ENCODE peak calls at places on chromosome 7, in five cellular contexts. X is upper lobe of right lung; B is nucleus accumbens; E is left ventricle myocardium inferior; F is stimulated activated CD4-positive, alpha-beta T cell treated with anti-CD3 and anti-CD28 coated beads, Interleukin-15, amount 100 ng/mL, for 1 hour. N is an unnamed sample.

GRCh38 chr7:36906448-36906847 is 182.2 kb upstream of the AOAH start:
- DNase-seq in E (no peak), F (no peak), B (no peak), X (no peak), N (no peak)

GRCh38 chr7:157445956-157446295 is 109.1 kb downstream of the DNAJB6 start:
- DNase-seq in F (no peak), B (no peak), X (no peak), E (no peak), N (no peak)

GRCh38 chr7:10718768-10719167 is 254.9 kb upstream of the PHF14 start:
- DNase-seq in E (no peak), F (no peak), X (no peak), B (no peak), N (no peak)

GRCh38 chr7:81267508-81267907 is 348.7 kb upstream of the SEMA3C start:
- DNase-seq in B (no peak), X (no peak), F (no peak), E (no peak), N (no peak)

GRCh38 chr7:73758581-73759138 is 11.4 kb downstream of the CLDN3 start:
- DNase-seq in E (no peak), F (no peak), B (no peak), X (no peak), N (no peak)

GRCh38 chr7:151632750-151633515 is 113.2 kb upstream of the RHEB start:
- DNase-seq in F (peak; percentile 7), E (peak; percentile 57), B (no peak), X (peak; percentile 83), N (peak; percentile 40)

GRCh38 chr7:42763137-42763551 is 148.7 kb downstream of the C7orf25 start:
- DNase-seq in E (no peak), X (no peak), F (no peak), B (no peak), N (no peak)

GRCh38 chr7:73521636-73522080 is 435 bp downstream of the BAZ1B start:
- DNase-seq in F (no peak), E (peak; percentile 74), X (peak; percentile 85), B (peak; percentile 74), N (no peak)

GRCh38 chr7:85554294-85554877 is 367.5 kb upstream of the SEMA3D start:
- DNase-seq in E (no peak), B (no peak), F (no peak), X (no peak), N (no peak)

GRCh38 chr7:157785486-157786186 is 448.8 kb downstream of the DNAJB6 start:
- DNase-seq in X (peak; percentile 55), F (no peak), E (no peak), B (no peak), N (no peak)

GRCh38 chr7:131544449-131545425 is 11.7 kb downstream of the PODXL start:
- DNase-seq in B (no peak), X (no peak), F (no peak), E (no peak), N (no peak)

GRCh38 chr7:76069238-76069638 is 21.3 kb downstream of the MDH2 start:
- DNase-seq in E (peak; percentile 74), X (peak; percentile 82), F (no peak), B (peak; percentile 20), N (peak; percentile 71)